ENCODE peak calls at places on chromosomes 11 and 22, in five cellular contexts. A, G, Y, J and K are unnamed samples.

GRCh38 chr11:47408598-47409439 is 429 bp downstream of the SLC39A13 start:
- DNase-seq in G (peak; percentile 82), Y (peak; percentile 87), A (no peak), J (no peak), K (no peak)

GRCh38 chr22:20610243-20610686 is 102.9 kb downstream of the MED15 start:
- DNase-seq in J (no peak), G (no peak), Y (no peak), A (no peak), K (no peak)

GRCh38 chr11:125494987-125495725 is 909 bp downstream of the FEZ1 start:
- DNase-seq in Y (peak; percentile 74), A (no peak), G (peak; percentile 62), J (no peak), K (no peak)

GRCh38 chr22:28016781-28017557 is 97.9 kb upstream of the PITPNB start:
- DNase-seq in G (no peak), A (no peak), Y (no peak), J (no peak), K (no peak)

GRCh38 chr22:29339381-29340235 is 24.1 kb upstream of the RASL10A start:
- DNase-seq in A (no peak), J (no peak), Y (peak; percentile 9), G (no peak), K (no peak)

GRCh38 chr11:69640995-69641581 is at the start of gene CCND1:
- DNase-seq in J (no peak), Y (peak; percentile 78), G (peak; percentile 80), A (no peak), K (peak; percentile 88)

GRCh38 chr11:57586711-57587110 is 10.8 kb upstream of the SERPING1 start:
- DNase-seq in Y (no peak), J (no peak), A (no peak), G (no peak), K (no peak)

GRCh38 chr11:104060820-104061219 is 24.4 kb downstream of the DDI1 start:
- DNase-seq in G (no peak), A (no peak), Y (no peak), J (no peak), K (no peak)

GRCh38 chr11:45541693-45542434 is 123.6 kb downstream of the CHST1 start:
- DNase-seq in J (no peak), A (no peak), G (no peak), Y (no peak), K (no peak)

GRCh38 chr11:44243633-44244343 is 66.2 kb downstream of the ALX4 start:
- DNase-seq in G (no peak), J (no peak), A (no peak), Y (peak; percentile 26), K (no peak)